ENCODE peak calls at places on chromosomes 7 and 10, in four cellular contexts. N is GM12865, R is tibial artery, O is Panc1. G is an unnamed sample.

GRCh38 chr10:49310460-49310859 is 11.5 kb downstream of the C10orf71 start:
- DNase-seq in N (no peak), R (no peak), O (peak; percentile 12), G (no peak)

GRCh38 chr7:143408686-143409551 is at the start of gene EPHA1:
- DNase-seq in N (no peak), R (no peak), O (no peak), G (no peak)

GRCh38 chr10:91587710-91588638 is 44.9 kb downstream of the PPP1R3C start:
- DNase-seq in N (no peak), R (peak; percentile 46), O (no peak), G (no peak)

GRCh38 chr10:100739516-100740368 is 5.6 kb upstream of the PAX2 start:
- DNase-seq in N (no peak), R (no peak), O (no peak), G (no peak)

GRCh38 chr7:150401861-150402631 is 22.9 kb downstream of the ZNF775 start:
- DNase-seq in N (no peak), R (no peak), O (no peak), G (no peak)

GRCh38 chr10:124701881-124702656 is 42.1 kb downstream of the FAM53B start:
- DNase-seq in N (no peak), R (peak; percentile 65), O (no peak), G (no peak)

GRCh38 chr7:130292682-130293257 is at the start of gene CPA4:
- DNase-seq in N (peak; percentile 32), R (peak; percentile 76), O (peak; percentile 65), G (no peak)

GRCh38 chr7:52715701-52716100 is 319.7 kb upstream of the POM121L12 start:
- DNase-seq in N (no peak), R (no peak), O (no peak), G (no peak)

GRCh38 chr10:132458595-132459251 is 61.7 kb downstream of the PWWP2B start:
- DNase-seq in N (peak; percentile 36), R (no peak), O (no peak), G (no peak)

GRCh38 chr7:92657391-92657790 is 67.2 kb upstream of the FAM133B start:
- DNase-seq in N (no peak), R (no peak), O (no peak), G (no peak)

GRCh38 chr7:1569016-1569415 is 816 bp downstream of the PSMG3 start:
- DNase-seq in N (peak; percentile 63), R (no peak), O (no peak), G (no peak)

GRCh38 chr7:149196705-149197171 is 1.4 kb downstream of the ZNF282 start:
- DNase-seq in N (peak; percentile 33), R (no peak), O (no peak), G (no peak)

GRCh38 chr7:124930655-124931597 is 1.3 kb upstream of the POT1 start:
- DNase-seq in N (no peak), R (no peak), O (no peak), G (no peak)

GRCh38 chr7:128795129-128795528 is 3.4 kb downstream of the CCDC136 start:
- DNase-seq in N (no peak), R (no peak), O (no peak), G (no peak)

GRCh38 chr10:13404305-13404759 is 56.2 kb upstream of the SEPHS1 start:
- DNase-seq in N (no peak), R (no peak), O (no peak), G (no peak)

GRCh38 chr10:93180402-93181040 is 106.8 kb downstream of the CYP26A1 start:
- DNase-seq in N (no peak), R (peak; percentile 52), O (no peak), G (peak; percentile 77)

GRCh38 chr10:115856580-115856979 is 416.4 kb downstream of the GFRA1 start:
- DNase-seq in N (no peak), R (no peak), O (no peak), G (no peak)

GRCh38 chr10:8150401-8150905 is 96.0 kb downstream of the GATA3 start:
- DNase-seq in N (no peak), R (no peak), O (no peak), G (no peak)

GRCh38 chr7:153006452-153006851 is 246.9 kb downstream of the ACTR3B start:
- DNase-seq in N (no peak), R (no peak), O (no peak), G (no peak)

GRCh38 chr7:34845666-34846361 is 187.8 kb downstream of the NPSR1 start:
- DNase-seq in N (no peak), R (no peak), O (no peak), G (no peak)

GRCh38 chr10:127951861-127952574 is 45.1 kb downstream of the PTPRE start:
- DNase-seq in N (no peak), R (no peak), O (no peak), G (no peak)

GRCh38 chr10:106285199-106285598 is 879.3 kb downstream of the SORCS1 start:
- DNase-seq in N (no peak), R (no peak), O (no peak), G (no peak)

GRCh38 chr10:79148452-79149344 is 79.9 kb downstream of the ZMIZ1 start:
- DNase-seq in N (no peak), R (peak; percentile 81), O (no peak), G (no peak)

GRCh38 chr7:35254496-35255416 is 856 bp upstream of the TBX20 start:
- DNase-seq in N (no peak), R (no peak), O (no peak), G (no peak)

GRCh38 chr7:16562456-16563220 is 36.0 kb downstream of the LRRC72 start:
- DNase-seq in N (no peak), R (no peak), O (no peak), G (no peak)

GRCh38 chr7:131753620-131754222 is 197.3 kb upstream of the PODXL start:
- DNase-seq in N (no peak), R (no peak), O (no peak), G (no peak)

GRCh38 chr10:34235164-34235832 is 579.8 kb downstream of the PARD3 start:
- DNase-seq in N (no peak), R (no peak), O (no peak), G (no peak)

GRCh38 chr10:117248700-117249465 is 8.0 kb downstream of the SLC18A2 start:
- DNase-seq in N (no peak), R (no peak), O (no peak), G (no peak)

GRCh38 chr10:93064874-93065660 is 4.5 kb downstream of the CYP26C1 start:
- DNase-seq in N (no peak), R (no peak), O (no peak), G (no peak)

GRCh38 chr10:103715430-103715829 is 139.9 kb downstream of the SH3PXD2A start:
- DNase-seq in N (no peak), R (no peak), O (no peak), G (no peak)

GRCh38 chr7:91565499-91566331 is 301.5 kb downstream of the FZD1 start:
- DNase-seq in N (no peak), R (no peak), O (no peak), G (peak; percentile 44)

GRCh38 chr10:46106410-46107255 is 60.6 kb upstream of the MSMB start:
- DNase-seq in N (peak; percentile 47), R (peak; percentile 58), O (no peak), G (no peak)

GRCh38 chr10:132855889-132856288 is 69.9 kb upstream of the NKX6-2 start:
- DNase-seq in N (no peak), R (no peak), O (no peak), G (no peak)

GRCh38 chr7:149261829-149262617 is at the start of gene ZNF783:
- DNase-seq in N (peak; percentile 96), R (peak; percentile 83), O (no peak), G (no peak)

GRCh38 chr10:4488924-4489323 is 337.1 kb upstream of the AKR1E2 start:
- DNase-seq in N (no peak), R (no peak), O (no peak), G (no peak)

GRCh38 chr10:54769051-54769450 is 32.0 kb downstream of the PCDH15 start:
- DNase-seq in N (no peak), R (no peak), O (no peak), G (no peak)

GRCh38 chr7:101911800-101912705 is 94.6 kb downstream of the CUX1 start:
- DNase-seq in N (no peak), R (peak; percentile 61), O (no peak), G (no peak)
- TF ChIP-seq CTCF in N (no peak), R (no peak), O (no peak), G (no peak)

DNA sequence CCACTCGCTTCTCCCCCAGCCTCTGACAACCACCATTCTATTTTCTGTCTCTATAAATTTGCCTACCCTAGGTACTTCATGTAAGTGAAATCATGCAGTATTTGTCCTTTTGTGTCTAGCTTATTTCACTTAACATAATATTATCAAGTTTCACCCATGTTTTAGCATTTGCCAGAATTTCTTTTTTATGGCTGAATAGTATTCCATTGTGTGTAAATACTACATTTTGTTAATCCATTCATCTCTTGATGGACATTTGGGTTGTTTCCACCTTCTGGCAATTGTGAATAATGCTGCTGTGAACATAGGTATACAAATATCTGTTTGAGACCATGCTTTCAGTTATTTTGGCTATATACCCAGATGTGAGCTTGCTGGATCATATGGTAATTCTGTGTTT is 57.4 kb upstream of the TRIM8 start:
- DNase-seq in N (no peak), R (no peak), O (no peak), G (no peak)
- TF ChIP-seq CTCF in N (no peak), R (no peak), O (no peak), G (no peak)

DNA sequence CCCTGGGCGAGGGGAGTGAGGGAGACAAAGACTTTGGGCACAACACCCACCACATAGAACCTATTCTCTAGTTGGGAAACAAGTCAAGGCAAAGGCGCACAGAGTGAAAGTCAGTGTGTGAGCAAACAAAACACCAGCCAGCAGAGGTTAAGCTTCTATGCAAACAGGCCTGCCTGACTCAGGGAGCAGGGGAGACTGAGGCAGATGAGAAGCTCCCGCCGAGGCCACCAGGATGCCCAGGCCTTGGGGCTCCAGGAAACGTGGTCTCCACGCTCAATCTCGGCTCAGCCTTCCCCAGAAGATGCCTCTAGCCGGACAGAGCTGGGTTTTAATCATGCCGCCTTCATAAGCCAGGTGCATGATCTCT is 74.1 kb upstream of the KCNMA1 start:
- DNase-seq in N (no peak), R (no peak), O (no peak), G (no peak)
- TF ChIP-seq CTCF in N (no peak), R (peak; percentile 3), O (no peak), G (no peak)

GRCh38 chr7:84236398-84236797 is 41.8 kb upstream of the SEMA3A start:
- DNase-seq in N (no peak), R (no peak), O (no peak), G (no peak)

GRCh38 chr7:84231157-84231556 is 36.6 kb upstream of the SEMA3A start:
- DNase-seq in N (no peak), R (no peak), O (no peak), G (no peak)

GRCh38 chr7:84230491-84230890 is 35.9 kb upstream of the SEMA3A start:
- DNase-seq in N (no peak), R (no peak), O (no peak), G (no peak)

GRCh38 chr7:84228526-84228925 is 33.9 kb upstream of the SEMA3A start:
- DNase-seq in N (no peak), R (no peak), O (no peak), G (no peak)

DNA sequence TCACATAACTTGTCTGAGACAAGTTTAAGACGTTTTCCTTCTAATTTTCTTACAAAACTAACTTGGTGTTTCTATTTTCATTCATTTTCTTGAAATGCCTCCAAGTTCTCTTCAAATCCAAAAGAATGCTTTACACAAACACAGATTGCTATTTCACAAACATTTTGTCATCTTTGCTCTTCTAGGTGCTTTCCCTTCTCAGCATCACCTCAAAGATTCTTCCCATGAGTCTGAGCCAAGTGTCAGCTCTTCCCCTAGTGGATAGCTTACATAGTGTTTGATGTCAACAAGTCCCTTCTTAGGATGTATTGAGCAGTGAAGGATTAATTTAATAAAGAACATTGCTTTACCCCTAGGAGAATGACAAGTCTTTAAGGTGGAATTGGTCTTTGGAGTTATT is 38.1 kb upstream of the SEMA3A start:
- DNase-seq in N (no peak), R (no peak), O (no peak), G (no peak)
- TF ChIP-seq CTCF in N (no peak), R (no peak), O (no peak), G (no peak)

G was measured in HFF-Myc.